ENCODE peak calls at places on chromosomes 13 and 19, in five cellular contexts. One of them, this sample, is unnamed.
A peak's percentile ranks its signal among the peaks of the same experiment; 100 is the strongest.

GRCh38 chr13:99630269-99630898 is 129.1 kb downstream of the TM9SF2 start:
- DNase-seq in endodermal cell: no peak
- DNase-seq in Caco-2: no peak
- DNase-seq in pancreas: no peak
- DNase-seq in breast epithelium: no peak
- DNase-seq in this sample: no peak

GRCh38 chr13:23953860-23954512 is 56.7 kb upstream of the C1QTNF9B start:
- DNase-seq in endodermal cell: no peak
- DNase-seq in Caco-2: no peak
- DNase-seq in pancreas: no peak
- DNase-seq in breast epithelium: no peak
- DNase-seq in this sample: no peak

GRCh38 chr13:113116871-113117271 is 5.7 kb upstream of the F10 start:
- DNase-seq in endodermal cell: peak; percentile 36
- DNase-seq in Caco-2: no peak
- DNase-seq in pancreas: no peak
- DNase-seq in breast epithelium: no peak
- DNase-seq in this sample: no peak

GRCh38 chr13:21852043-21852442 is 181.2 kb downstream of the FGF9 start:
- DNase-seq in endodermal cell: no peak
- DNase-seq in Caco-2: no peak
- DNase-seq in pancreas: no peak
- DNase-seq in breast epithelium: no peak
- DNase-seq in this sample: no peak

GRCh38 chr13:28548872-28549271 is 53.9 kb upstream of the FLT1 start:
- DNase-seq in endodermal cell: peak; percentile 74
- DNase-seq in Caco-2: no peak
- DNase-seq in pancreas: no peak
- DNase-seq in breast epithelium: no peak
- DNase-seq in this sample: no peak

GRCh38 chr13:23610187-23610576 is 40.0 kb downstream of the TNFRSF19 start:
- DNase-seq in endodermal cell: no peak
- DNase-seq in Caco-2: no peak
- DNase-seq in pancreas: no peak
- DNase-seq in breast epithelium: no peak
- DNase-seq in this sample: no peak

GRCh38 chr13:32940601-32941000 is 75.6 kb upstream of the KL start:
- DNase-seq in endodermal cell: no peak
- DNase-seq in Caco-2: no peak
- DNase-seq in pancreas: no peak
- DNase-seq in breast epithelium: no peak
- DNase-seq in this sample: no peak

GRCh38 chr13:113151745-113152707 is 6.4 kb upstream of the PROZ start:
- DNase-seq in endodermal cell: peak; percentile 65
- DNase-seq in Caco-2: no peak
- DNase-seq in pancreas: no peak
- DNase-seq in breast epithelium: no peak
- DNase-seq in this sample: no peak

GRCh38 chr19:39433480-39434079 is 2.2 kb downstream of the RPS16 start:
- DNase-seq in endodermal cell: no peak
- DNase-seq in Caco-2: no peak
- DNase-seq in pancreas: no peak
- DNase-seq in breast epithelium: no peak
- DNase-seq in this sample: no peak
- H3K4me1 ChIP-seq in endodermal cell: peaks cover 5% of the 10 kb centered on the region
- H3K4me1 ChIP-seq in Caco-2: peaks cover 31% of the 10 kb centered on the region
- H3K4me1 ChIP-seq in pancreas: peaks cover 18% of the 10 kb centered on the region
- H3K4me1 ChIP-seq in breast epithelium: peaks cover 19% of the 10 kb centered on the region
- H3K4me1 ChIP-seq in this sample: peaks cover 58% of the 10 kb centered on the region

GRCh38 chr13:106117640-106118039 is 417.8 kb downstream of the EFNB2 start:
- DNase-seq in endodermal cell: no peak
- DNase-seq in Caco-2: no peak
- DNase-seq in pancreas: no peak
- DNase-seq in breast epithelium: no peak
- DNase-seq in this sample: no peak

GRCh38 chr13:106118996-106119395 is 416.5 kb downstream of the EFNB2 start:
- DNase-seq in endodermal cell: no peak
- DNase-seq in Caco-2: no peak
- DNase-seq in pancreas: no peak
- DNase-seq in breast epithelium: no peak
- DNase-seq in this sample: no peak

GRCh38 chr13:106118050-106118449 is 417.4 kb downstream of the EFNB2 start:
- DNase-seq in endodermal cell: no peak
- DNase-seq in Caco-2: no peak
- DNase-seq in pancreas: no peak
- DNase-seq in breast epithelium: no peak
- DNase-seq in this sample: no peak

GRCh38 chr13:106114981-106115554 is 420.4 kb downstream of the EFNB2 start:
- DNase-seq in endodermal cell: no peak
- DNase-seq in Caco-2: no peak
- DNase-seq in pancreas: no peak
- DNase-seq in breast epithelium: no peak
- DNase-seq in this sample: no peak

DNA sequence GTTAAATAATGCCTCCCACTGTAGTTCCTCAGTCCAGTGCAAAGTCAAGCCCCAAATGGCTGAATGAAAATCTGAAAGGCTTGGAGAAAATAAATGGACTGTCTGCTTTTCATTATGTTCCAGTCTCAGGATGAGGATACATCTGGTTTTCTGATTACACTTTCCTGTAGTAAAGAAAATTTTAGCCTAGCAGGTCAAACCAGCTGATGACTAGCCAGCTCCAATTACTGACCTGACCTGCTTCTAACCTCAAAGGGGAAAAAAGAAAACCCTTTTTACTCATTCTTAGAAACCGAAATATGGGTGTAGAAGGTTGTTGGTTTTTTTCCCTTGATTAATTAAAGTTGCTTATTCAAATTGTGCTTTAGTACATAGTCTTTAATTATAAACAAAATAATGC is 418.4 kb downstream of the EFNB2 start:
- DNase-seq in endodermal cell: no peak
- DNase-seq in Caco-2: no peak
- DNase-seq in pancreas: no peak
- DNase-seq in breast epithelium: no peak
- DNase-seq in this sample: peak; percentile 69
- H3K4me1 ChIP-seq in endodermal cell: no peaks in the 10 kb centered on the region
- H3K4me1 ChIP-seq in Caco-2: peaks cover 19% of the 10 kb centered on the region
- H3K4me1 ChIP-seq in pancreas: no peaks in the 10 kb centered on the region
- H3K4me1 ChIP-seq in breast epithelium: no peaks in the 10 kb centered on the region
- H3K4me1 ChIP-seq in this sample: peaks cover 30% of the 10 kb centered on the region

GRCh38 chr19:1061987-1062386 is 5.0 kb upstream of the ARHGAP45 start:
- DNase-seq in endodermal cell: no peak
- DNase-seq in Caco-2: no peak
- DNase-seq in pancreas: no peak
- DNase-seq in breast epithelium: no peak
- DNase-seq in this sample: no peak
- H3K4me1 ChIP-seq in endodermal cell: peaks cover 5% of the 10 kb centered on the region
- H3K4me1 ChIP-seq in Caco-2: peaks cover 11% of the 10 kb centered on the region
- H3K4me1 ChIP-seq in pancreas: peaks cover 10% of the 10 kb centered on the region
- H3K4me1 ChIP-seq in breast epithelium: peaks cover 13% of the 10 kb centered on the region
- H3K4me1 ChIP-seq in this sample: peaks cover 19% of the 10 kb centered on the region

GRCh38 chr13:48153186-48153585 is 58.3 kb upstream of the MED4 start:
- DNase-seq in endodermal cell: no peak
- DNase-seq in Caco-2: no peak
- DNase-seq in pancreas: no peak
- DNase-seq in breast epithelium: no peak
- DNase-seq in this sample: no peak
- H3K4me1 ChIP-seq in endodermal cell: no peaks in the 10 kb centered on the region
- H3K4me1 ChIP-seq in Caco-2: peaks cover 7% of the 10 kb centered on the region
- H3K4me1 ChIP-seq in pancreas: peaks cover 7% of the 10 kb centered on the region
- H3K4me1 ChIP-seq in breast epithelium: no peaks in the 10 kb centered on the region
- H3K4me1 ChIP-seq in this sample: peaks cover 13% of the 10 kb centered on the region

GRCh38 chr19:46944918-46945628 is 74.6 kb upstream of the NPAS1 start:
- DNase-seq in endodermal cell: peak; percentile 84
- DNase-seq in Caco-2: no peak
- DNase-seq in pancreas: peak; percentile 60
- DNase-seq in breast epithelium: no peak
- DNase-seq in this sample: no peak
- H3K4me1 ChIP-seq in endodermal cell: no peaks in the 10 kb centered on the region
- H3K4me1 ChIP-seq in Caco-2: peaks cover 31% of the 10 kb centered on the region
- H3K4me1 ChIP-seq in pancreas: peaks cover 8% of the 10 kb centered on the region
- H3K4me1 ChIP-seq in breast epithelium: peaks cover 27% of the 10 kb centered on the region
- H3K4me1 ChIP-seq in this sample: peaks cover 17% of the 10 kb centered on the region

GRCh38 chr19:18789422-18789832 is 1.7 kb downstream of the COMP start:
- DNase-seq in endodermal cell: no peak
- DNase-seq in Caco-2: no peak
- DNase-seq in pancreas: no peak
- DNase-seq in breast epithelium: no peak
- DNase-seq in this sample: no peak

GRCh38 chr19:18791315-18791678 is 192 bp upstream of the COMP start:
- DNase-seq in endodermal cell: no peak
- DNase-seq in Caco-2: no peak
- DNase-seq in pancreas: no peak
- DNase-seq in breast epithelium: no peak
- DNase-seq in this sample: no peak

GRCh38 chr19:18789883-18790565 is 1.1 kb downstream of the COMP start:
- DNase-seq in endodermal cell: peak; percentile 89
- DNase-seq in Caco-2: peak; percentile 47
- DNase-seq in pancreas: no peak
- DNase-seq in breast epithelium: no peak
- DNase-seq in this sample: no peak

GRCh38 chr19:18790566-18791314 is at the start of gene COMP:
- DNase-seq in endodermal cell: peak; percentile 58
- DNase-seq in Caco-2: no peak
- DNase-seq in pancreas: no peak
- DNase-seq in breast epithelium: no peak
- DNase-seq in this sample: no peak

DNA sequence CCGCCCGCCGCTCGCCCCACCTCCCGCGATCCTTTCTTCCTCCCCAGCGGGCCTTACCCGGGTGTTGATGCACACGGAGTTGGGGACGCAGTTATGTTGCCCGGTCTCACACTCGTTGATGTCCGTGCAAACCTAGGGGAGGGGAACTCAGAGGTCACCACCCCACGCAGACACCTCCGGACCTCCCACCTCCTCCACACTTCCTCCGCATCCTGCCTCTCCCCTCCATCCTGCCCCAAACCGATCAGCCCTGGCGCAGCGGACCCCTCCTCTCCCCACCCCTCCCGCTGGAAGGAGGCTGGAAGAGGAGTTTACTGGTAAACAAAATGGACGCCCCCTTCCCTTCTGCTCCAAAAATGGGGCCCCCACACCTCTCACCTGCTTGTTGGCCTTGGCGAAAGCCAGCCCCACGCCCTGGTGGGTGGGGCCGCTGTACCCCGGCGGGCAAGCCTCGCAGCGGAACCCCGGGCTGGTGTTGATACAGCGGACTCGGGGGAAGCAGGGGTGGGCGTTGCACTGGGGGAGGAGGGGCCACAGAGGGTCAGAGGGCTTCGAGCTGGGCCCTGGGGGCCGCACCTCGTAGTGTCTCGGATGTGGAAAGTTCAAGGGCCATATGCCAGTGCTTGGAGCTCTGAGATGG is 2.2 kb downstream of the COMP start:
- DNase-seq in endodermal cell: peak; percentile 71
- DNase-seq in Caco-2: no peak
- DNase-seq in pancreas: no peak
- DNase-seq in breast epithelium: no peak
- DNase-seq in this sample: no peak
- H3K4me1 ChIP-seq in endodermal cell: no peaks in the 10 kb centered on the region
- H3K4me1 ChIP-seq in Caco-2: peaks cover 9% of the 10 kb centered on the region
- H3K4me1 ChIP-seq in pancreas: no peaks in the 10 kb centered on the region
- H3K4me1 ChIP-seq in breast epithelium: peaks cover 23% of the 10 kb centered on the region
- H3K4me1 ChIP-seq in this sample: no peaks in the 10 kb centered on the region

GRCh38 chr19:36084231-36085009 is 26.5 kb upstream of the OVOL3 start:
- DNase-seq in endodermal cell: no peak
- DNase-seq in Caco-2: no peak
- DNase-seq in pancreas: no peak
- DNase-seq in breast epithelium: no peak
- DNase-seq in this sample: no peak
- H3K4me1 ChIP-seq in endodermal cell: no peaks in the 10 kb centered on the region
- H3K4me1 ChIP-seq in Caco-2: no peaks in the 10 kb centered on the region
- H3K4me1 ChIP-seq in pancreas: no peaks in the 10 kb centered on the region
- H3K4me1 ChIP-seq in breast epithelium: no peaks in the 10 kb centered on the region
- H3K4me1 ChIP-seq in this sample: no peaks in the 10 kb centered on the region

GRCh38 chr19:55645512-55645881 is 2.0 kb downstream of the ZNF581 start:
- DNase-seq in endodermal cell: no peak
- DNase-seq in Caco-2: no peak
- DNase-seq in pancreas: no peak
- DNase-seq in breast epithelium: no peak
- DNase-seq in this sample: no peak
- H3K4me1 ChIP-seq in endodermal cell: peaks cover 13% of the 10 kb centered on the region
- H3K4me1 ChIP-seq in Caco-2: peaks cover 3% of the 10 kb centered on the region
- H3K4me1 ChIP-seq in pancreas: peaks cover 12% of the 10 kb centered on the region
- H3K4me1 ChIP-seq in breast epithelium: peaks cover 13% of the 10 kb centered on the region
- H3K4me1 ChIP-seq in this sample: peaks cover 8% of the 10 kb centered on the region

GRCh38 chr19:33387351-33388230 is 14.1 kb downstream of the CEBPG start:
- DNase-seq in endodermal cell: no peak
- DNase-seq in Caco-2: no peak
- DNase-seq in pancreas: peak; percentile 53
- DNase-seq in breast epithelium: peak; percentile 34
- DNase-seq in this sample: no peak

GRCh38 chr19:33390120-33390907 is 16.8 kb downstream of the CEBPG start:
- DNase-seq in endodermal cell: no peak
- DNase-seq in Caco-2: no peak
- DNase-seq in pancreas: peak; percentile 69
- DNase-seq in breast epithelium: peak; percentile 63
- DNase-seq in this sample: no peak

GRCh38 chr19:33388231-33388816 is 14.8 kb downstream of the CEBPG start:
- DNase-seq in endodermal cell: no peak
- DNase-seq in Caco-2: no peak
- DNase-seq in pancreas: no peak
- DNase-seq in breast epithelium: peak; percentile 49
- DNase-seq in this sample: no peak

GRCh38 chr19:33389574-33390119 is 16.1 kb downstream of the CEBPG start:
- DNase-seq in endodermal cell: no peak
- DNase-seq in Caco-2: no peak
- DNase-seq in pancreas: peak; percentile 56
- DNase-seq in breast epithelium: peak; percentile 47
- DNase-seq in this sample: no peak

DNA sequence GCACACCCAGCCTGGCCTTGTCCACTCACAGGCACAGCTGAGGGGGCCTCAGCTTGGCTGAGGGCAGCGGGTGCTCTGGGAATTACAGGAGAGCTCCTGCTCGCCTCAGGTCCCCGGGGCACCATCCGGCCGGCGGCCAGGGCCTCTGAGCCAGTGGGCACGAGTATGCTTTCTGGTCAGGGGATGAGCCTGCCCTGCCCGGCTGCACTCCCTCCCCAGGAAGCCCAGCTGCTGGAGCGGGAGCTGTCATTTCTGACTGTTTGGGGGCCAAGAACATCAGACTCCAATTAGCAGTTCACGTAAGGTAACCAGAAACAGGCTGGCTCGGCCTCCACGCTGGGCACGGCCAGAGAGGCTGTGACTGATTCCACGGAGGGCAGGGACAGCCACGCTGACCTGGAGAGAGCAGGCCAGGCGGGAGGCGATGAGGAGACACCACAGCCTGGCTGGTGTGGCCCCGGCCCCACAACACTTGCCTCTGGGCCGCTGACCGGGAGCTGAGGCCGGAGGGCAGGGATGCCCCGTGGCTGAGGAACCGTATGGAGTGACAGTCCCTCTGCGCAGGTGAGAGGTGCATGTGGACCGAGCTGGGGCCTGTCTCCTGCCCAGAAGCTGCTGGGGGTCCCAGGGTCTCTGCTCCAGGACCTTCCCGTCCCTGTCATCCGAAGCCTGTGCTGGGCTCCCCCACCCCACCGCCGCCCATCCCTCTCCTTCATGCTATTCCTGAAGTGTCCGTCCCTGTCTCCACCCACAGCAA is 15.5 kb downstream of the CEBPG start:
- DNase-seq in endodermal cell: no peak
- DNase-seq in Caco-2: no peak
- DNase-seq in pancreas: no peak
- DNase-seq in breast epithelium: peak; percentile 48
- DNase-seq in this sample: no peak
- H3K4me1 ChIP-seq in endodermal cell: no peaks in the 10 kb centered on the region
- H3K4me1 ChIP-seq in Caco-2: peaks cover 4% of the 10 kb centered on the region
- H3K4me1 ChIP-seq in pancreas: peaks cover 14% of the 10 kb centered on the region
- H3K4me1 ChIP-seq in breast epithelium: peaks cover 48% of the 10 kb centered on the region
- H3K4me1 ChIP-seq in this sample: peaks cover 3% of the 10 kb centered on the region

This sample was measured in PC-9.